ENCODE peak calls at places on chromosomes 13 and 19, in nine cellular contexts. Y is body of pancreas, K is brain microvascular endothelial cell, N is uterus, U is esophagus muscularis mucosa, Q is cardiac muscle cell, T is lower leg skin, H is AG04450, X is Caco-2. W is an unnamed sample.

GRCh38 chr13:33775339-33776108 is 42.4 kb upstream of the RFC3 start:
- DNase-seq in Y (peak; percentile 48), K (no peak), N (no peak), U (peak; percentile 21), Q (no peak), T (no peak), H (no peak), X (no peak), W (no peak)

GRCh38 chr13:77909827-77910226 is 8.8 kb downstream of the EDNRB start:
- DNase-seq in Y (no peak), K (no peak), N (no peak), U (no peak), Q (no peak), T (no peak), H (no peak), X (no peak), W (no peak)

GRCh38 chr13:74136089-74136658 is 2.0 kb upstream of the KLF12 start:
- DNase-seq in Y (peak; percentile 16), K (peak; percentile 53), N (peak; percentile 29), U (peak; percentile 92), Q (peak; percentile 60), T (no peak), H (no peak), X (peak; percentile 36), W (no peak)

GRCh38 chr13:73230714-73231113 is 171.9 kb downstream of the KLF5 start:
- DNase-seq in Y (no peak), K (no peak), N (no peak), U (no peak), Q (peak; percentile 16), T (no peak), H (no peak), X (no peak), W (no peak)

GRCh38 chr19:41785653-41786052 is 10.7 kb upstream of the CEACAM3 start:
- DNase-seq in Y (peak; percentile 68), K (peak; percentile 49), N (peak; percentile 22), U (no peak), Q (peak; percentile 80), T (peak; percentile 47), H (peak; percentile 29), X (peak; percentile 79), W (no peak)

GRCh38 chr19:41740415-41741243 is 14.7 kb upstream of the CEACAM6 start:
- DNase-seq in Y (no peak), K (no peak), N (no peak), U (no peak), Q (no peak), T (no peak), H (no peak), X (no peak), W (no peak)

GRCh38 chr19:54633401-54633800 is 3.1 kb downstream of the LILRB1 start:
- DNase-seq in Y (no peak), K (no peak), N (no peak), U (no peak), Q (no peak), T (no peak), H (no peak), X (no peak), W (no peak)

GRCh38 chr19:45097776-45098520 is 5.0 kb downstream of the PPP1R37 start:
- DNase-seq in Y (peak; percentile 53), K (peak; percentile 94), N (peak; percentile 46), U (no peak), Q (peak; percentile 90), T (peak; percentile 61), H (peak; percentile 82), X (no peak), W (peak; percentile 78)

GRCh38 chr13:112261924-112262323 is 114.2 kb upstream of the SPACA7 start:
- DNase-seq in Y (no peak), K (no peak), N (no peak), U (peak; percentile 91), Q (no peak), T (peak; percentile 10), H (no peak), X (no peak), W (no peak)

GRCh38 chr19:44794610-44795009 is 14.3 kb upstream of the BCAM start:
- DNase-seq in Y (no peak), K (no peak), N (no peak), U (no peak), Q (no peak), T (no peak), H (no peak), X (no peak), W (no peak)

GRCh38 chr19:5691930-5692784 is 2.1 kb downstream of the RPL36 start:
- DNase-seq in Y (no peak), K (no peak), N (no peak), U (no peak), Q (no peak), T (no peak), H (no peak), X (no peak), W (no peak)

GRCh38 chr13:110233181-110233641 is 73.7 kb downstream of the COL4A1 start:
- DNase-seq in Y (no peak), K (peak; percentile 87), N (peak; percentile 61), U (peak; percentile 93), Q (peak; percentile 95), T (peak; percentile 65), H (peak; percentile 67), X (no peak), W (peak; percentile 72)

GRCh38 chr19:41273076-41273475 is 8.9 kb downstream of the HNRNPUL1 start:
- DNase-seq in Y (no peak), K (no peak), N (no peak), U (no peak), Q (no peak), T (no peak), H (no peak), X (no peak), W (no peak)

GRCh38 chr19:19205416-19206410 is 2.5 kb upstream of the NR2C2AP start:
- DNase-seq in Y (no peak), K (no peak), N (no peak), U (no peak), Q (no peak), T (no peak), H (no peak), X (no peak), W (no peak)

GRCh38 chr19:19644054-19644388 is 564 bp upstream of the GMIP start:
- DNase-seq in Y (no peak), K (no peak), N (no peak), U (no peak), Q (no peak), T (no peak), H (no peak), X (no peak), W (no peak)

GRCh38 chr13:98846991-98847390 is 94.5 kb upstream of the SLC15A1 start:
- DNase-seq in Y (no peak), K (no peak), N (no peak), U (no peak), Q (no peak), T (no peak), H (no peak), X (no peak), W (no peak)

GRCh38 chr13:23771966-23772365 is 117.2 kb downstream of the MIPEP start:
- DNase-seq in Y (no peak), K (no peak), N (no peak), U (no peak), Q (no peak), T (no peak), H (no peak), X (no peak), W (no peak)

GRCh38 chr13:51222510-51223283 is 499 bp downstream of the FAM124A start:
- DNase-seq in Y (no peak), K (no peak), N (no peak), U (no peak), Q (no peak), T (no peak), H (no peak), X (peak; percentile 29), W (no peak)

GRCh38 chr13:46782066-46782465 is 14.9 kb downstream of the ESD start:
- DNase-seq in Y (no peak), K (no peak), N (no peak), U (no peak), Q (no peak), T (no peak), H (no peak), X (no peak), W (no peak)

GRCh38 chr13:46778095-46778494 is 18.9 kb downstream of the ESD start:
- DNase-seq in Y (no peak), K (no peak), N (no peak), U (no peak), Q (no peak), T (no peak), H (no peak), X (no peak), W (no peak)

GRCh38 chr13:46775385-46776065 is 21.4 kb downstream of the ESD start:
- DNase-seq in Y (no peak), K (no peak), N (no peak), U (no peak), Q (no peak), T (no peak), H (no peak), X (no peak), W (no peak)

GRCh38 chr13:46783504-46783903 is 13.5 kb downstream of the ESD start:
- DNase-seq in Y (no peak), K (no peak), N (no peak), U (no peak), Q (no peak), T (no peak), H (no peak), X (no peak), W (no peak)

GRCh38 chr13:46778879-46779278 is 18.1 kb downstream of the ESD start:
- DNase-seq in Y (no peak), K (no peak), N (no peak), U (no peak), Q (peak; percentile 4), T (no peak), H (no peak), X (no peak), W (peak; percentile 25)
- TF ChIP-seq CTCF in Y (no peak), K (no peak), N (no peak), U (no peak), Q (no peak), T (no peak), H (no peak), X (no peak), W (no peak)

GRCh38 chr19:15836595-15837398 is 21.3 kb upstream of the OR10H1 start:
- DNase-seq in Y (peak; percentile 97), K (peak; percentile 92), N (peak; percentile 98), U (peak; percentile 99), Q (peak; percentile 97), T (peak; percentile 99), H (peak; percentile 79), X (peak; percentile 97), W (peak; percentile 74)
- H3K4me3 ChIP-seq in Y (peak overlapping the region; percentile 54), K (peak overlapping the region; percentile 64), N (peak overlapping the region; percentile 80), U (peak overlapping the region; percentile 84), Q (no peak overlapping the region), T (peak overlapping the region; percentile 75), H (peak overlapping the region; percentile 77), X (peak overlapping the region; percentile 68), W (peak overlapping the region; percentile 96)

DNA sequence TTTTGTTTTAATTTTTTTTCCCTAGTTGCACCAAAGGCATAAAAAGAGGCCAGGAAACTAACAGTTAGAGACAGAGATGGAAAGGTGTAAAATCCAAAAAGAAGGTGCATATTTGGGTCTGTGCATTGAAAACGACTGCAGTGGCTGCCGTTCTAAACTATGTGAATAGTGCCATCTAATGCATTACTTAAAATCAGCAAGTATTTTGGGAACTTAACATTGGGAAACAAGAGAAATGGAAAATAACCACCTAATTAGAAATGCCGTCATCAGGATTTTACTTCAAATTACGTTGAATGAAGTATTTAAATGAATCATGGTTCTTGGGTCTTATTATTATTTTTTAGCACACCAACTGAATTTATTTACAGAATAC is 189.5 kb upstream of the MIR17HG start:
- DNase-seq in Y (no peak), K (no peak), N (no peak), U (no peak), Q (peak; percentile 15), T (no peak), H (no peak), X (no peak), W (no peak)
- TF ChIP-seq CTCF in Y (peak; percentile 29), K (peak; percentile 11), N (no peak), U (no peak), Q (no peak), T (no peak), H (no peak), X (peak; percentile 54), W (no peak)

GRCh38 chr19:2933490-2933910 is 11.3 kb downstream of the ZNF77 start:
- DNase-seq in Y (no peak), K (no peak), N (no peak), U (no peak), Q (no peak), T (no peak), H (no peak), X (no peak), W (no peak)
- H3K4me3 ChIP-seq in Y (no peak overlapping the region), K (no peak overlapping the region), N (no peak overlapping the region), U (no peak overlapping the region), Q (no peak overlapping the region), T (no peak overlapping the region), H (no peak overlapping the region), X (no peak overlapping the region), W (no peak overlapping the region)